ENCODE peak calls at places on chromosomes 6 and 20, in nine cellular contexts. W is HCT116; S is breast epithelium; M is IMR-90; B is pancreas; J is heart left ventricle; U is OCI-LY7; G is sigmoid colon; K is CD8-positive, alpha-beta T cell. V is an unnamed sample. For H3K9me3 and H3K36me3, the result is how much of the 10 kb centered on the place peaks cover.

GRCh38 chr6:46010270-46010669 is 5.4 kb downstream of the CLIC5 start:
- DNase-seq in W (no peak), S (no peak), M (no peak), B (no peak), J (no peak), U (no peak), G (no peak), K (no peak), V (no peak)

GRCh38 chr6:162416845-162417537 is 310.6 kb downstream of the PRKN start:
- DNase-seq in W (no peak), S (no peak), M (no peak), B (no peak), J (no peak), U (no peak), G (no peak), K (no peak), V (no peak)

GRCh38 chr20:4491643-4492042 is 230.1 kb upstream of the PRND start:
- DNase-seq in W (no peak), S (no peak), M (no peak), B (no peak), J (no peak), U (no peak), G (no peak), K (no peak), V (no peak)

GRCh38 chr20:32820698-32821378 is 1.1 kb downstream of the MAPRE1 start:
- DNase-seq in W (no peak), S (no peak), M (no peak), B (no peak), J (no peak), U (peak), G (peak), K (no peak), V (no peak)

GRCh38 chr20:47862841-47863240 is 77.6 kb upstream of the SULF2 start:
- DNase-seq in W (no peak), S (no peak), M (no peak), B (no peak), J (no peak), U (no peak), G (no peak), K (no peak), V (no peak)

GRCh38 chr6:147390909-147391536 is 117.5 kb upstream of the SAMD5 start:
- DNase-seq in W (peak), S (no peak), M (peak), B (no peak), J (no peak), U (peak), G (no peak), K (no peak), V (no peak)

GRCh38 chr6:422423-423061 is 31.0 kb downstream of the IRF4 start:
- DNase-seq in W (no peak), S (no peak), M (peak), B (no peak), J (no peak), U (no peak), G (no peak), K (no peak), V (peak)

GRCh38 chr6:110323004-110323657 is 35.0 kb downstream of the METTL24 start:
- DNase-seq in W (no peak), S (no peak), M (no peak), B (no peak), J (no peak), U (no peak), G (no peak), K (no peak), V (no peak)

GRCh38 chr6:43970913-43971775 is 156.1 kb downstream of the MRPL14 start:
- DNase-seq in W (no peak), S (peak), M (peak), B (no peak), J (no peak), U (no peak), G (peak), K (no peak), V (peak)

GRCh38 chr6:165091121-165091785 is 218.2 kb downstream of the C6orf118 start:
- DNase-seq in W (no peak), S (no peak), M (no peak), B (no peak), J (no peak), U (no peak), G (no peak), K (no peak), V (no peak)

GRCh38 chr6:153511896-153512496 is 380.9 kb upstream of the RGS17 start:
- DNase-seq in W (peak), S (no peak), M (peak), B (no peak), J (no peak), U (peak), G (no peak), K (no peak), V (no peak)

GRCh38 chr20:44134897-44135810 is 51.8 kb downstream of the JPH2 start:
- DNase-seq in W (no peak), S (no peak), M (no peak), B (no peak), J (no peak), U (no peak), G (peak), K (no peak), V (no peak)

GRCh38 chr20:52191132-52191435 is 495 bp downstream of the ZFP64 start:
- DNase-seq in W (no peak), S (no peak), M (peak), B (no peak), J (no peak), U (no peak), G (no peak), K (peak), V (no peak)

GRCh38 chr6:106110167-106110826 is 24.2 kb downstream of the PRDM1 start:
- DNase-seq in W (no peak), S (no peak), M (no peak), B (no peak), J (no peak), U (no peak), G (no peak), K (no peak), V (peak)

GRCh38 chr6:11380969-11381744 is 148.7 kb upstream of the NEDD9 start:
- DNase-seq in W (no peak), S (no peak), M (no peak), B (no peak), J (no peak), U (no peak), G (no peak), K (no peak), V (peak)

GRCh38 chr6:26516481-26517427 is 16.7 kb downstream of the BTN1A1 start:
- DNase-seq in W (no peak), S (no peak), M (peak), B (no peak), J (no peak), U (no peak), G (no peak), K (no peak), V (no peak)

GRCh38 chr6:24668997-24669361 is 2.1 kb downstream of the ACOT13 start:
- DNase-seq in W (no peak), S (no peak), M (no peak), B (no peak), J (no peak), U (no peak), G (no peak), K (no peak), V (no peak)

GRCh38 chr20:4488407-4489339 is 233.0 kb upstream of the PRND start:
- DNase-seq in W (no peak), S (no peak), M (peak), B (no peak), J (no peak), U (no peak), G (no peak), K (no peak), V (no peak)

GRCh38 chr6:120355822-120356221 is 978.5 kb downstream of the TBC1D32 start:
- DNase-seq in W (no peak), S (no peak), M (no peak), B (no peak), J (no peak), U (no peak), G (no peak), K (no peak), V (no peak)

GRCh38 chr20:602357-602970 is 7.6 kb downstream of the TCF15 start:
- DNase-seq in W (no peak), S (no peak), M (no peak), B (no peak), J (peak), U (no peak), G (peak), K (no peak), V (no peak)

GRCh38 chr6:152482289-152482688 is 154.9 kb downstream of the SYNE1 start:
- DNase-seq in W (no peak), S (no peak), M (no peak), B (no peak), J (no peak), U (no peak), G (no peak), K (no peak), V (no peak)

GRCh38 chr6:155269765-155270164 is 6.0 kb downstream of the CLDN20 start:
- DNase-seq in W (no peak), S (no peak), M (no peak), B (no peak), J (no peak), U (no peak), G (no peak), K (no peak), V (no peak)

GRCh38 chr6:140153703-140154102 is 779.3 kb upstream of the CITED2 start:
- DNase-seq in W (no peak), S (no peak), M (peak), B (no peak), J (no peak), U (no peak), G (no peak), K (no peak), V (no peak)
- H3K9me3 ChIP-seq in W (under half), S (under half), M (under half), B (under half), J (under half), U (under half), G (under half), K (under half), V (under half)

DNA sequence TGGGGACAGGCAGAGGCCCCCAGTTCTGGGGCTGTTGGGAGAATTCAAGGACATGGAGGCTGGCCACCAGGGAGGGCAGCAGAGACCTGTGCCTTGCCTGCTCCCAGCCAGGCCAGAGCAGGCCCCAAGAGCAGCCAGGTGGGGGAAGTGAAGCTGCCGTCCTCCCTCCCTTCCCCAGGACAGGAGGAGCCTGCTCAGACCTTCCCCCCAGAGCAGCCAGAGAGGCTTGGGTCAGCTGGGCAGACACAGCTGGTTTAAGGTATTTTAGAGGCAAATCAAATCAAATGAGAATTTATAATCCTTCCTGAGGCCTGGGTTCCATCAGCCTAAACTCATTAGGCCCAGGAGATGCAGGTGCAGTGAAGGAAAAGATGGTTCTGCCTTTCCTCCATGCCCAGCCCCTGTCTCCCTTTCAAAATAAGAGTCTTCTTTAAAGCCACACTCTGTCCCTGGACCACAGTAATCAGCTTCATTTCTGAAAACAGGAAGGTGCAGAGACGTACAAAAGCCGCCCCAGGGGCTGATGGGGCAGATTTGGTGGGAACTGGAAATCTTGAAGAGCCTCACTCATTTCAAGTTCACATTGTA is 21.7 kb downstream of the BMP7 start:
- DNase-seq in W (no peak), S (no peak), M (no peak), B (no peak), J (no peak), U (peak), G (no peak), K (no peak), V (peak)
- H3K36me3 ChIP-seq in W (under half), S (under half), M (under half), B (under half), J (under half), U (half or more), G (under half), K (under half), V (under half)

DNA sequence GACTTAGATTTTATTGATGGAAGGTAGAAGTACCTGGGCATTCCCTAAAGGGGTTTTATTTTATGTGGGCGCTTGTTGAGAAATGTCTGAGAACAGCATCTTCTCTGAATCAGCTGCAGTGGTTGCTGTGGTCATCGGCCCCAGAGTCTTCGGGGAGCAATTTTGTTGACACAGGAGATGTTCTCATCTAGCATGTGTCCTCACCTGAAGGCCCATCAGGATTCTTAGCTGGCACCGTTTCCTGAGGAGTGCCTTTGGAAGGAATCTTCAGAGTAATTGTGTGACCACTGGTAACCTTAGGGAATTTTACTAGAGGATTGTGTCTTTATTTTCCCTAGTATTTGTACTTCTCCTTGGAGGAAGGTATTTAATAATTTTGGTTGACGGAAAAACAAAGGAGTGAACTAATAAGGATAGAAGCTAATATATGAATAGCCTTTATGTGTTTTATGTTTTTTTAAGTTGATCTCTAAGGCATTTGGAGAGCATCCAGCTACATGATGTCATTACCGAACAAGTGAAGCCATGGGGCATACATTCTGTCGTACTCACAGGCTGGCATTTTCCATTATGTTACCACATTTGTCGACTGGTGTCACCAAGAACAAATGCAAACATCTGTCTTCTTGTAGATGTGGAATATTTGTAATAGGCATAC is 41.7 kb downstream of the TULP4 start:
- DNase-seq in W (no peak), S (peak), M (peak), B (no peak), J (no peak), U (no peak), G (no peak), K (no peak), V (no peak)
- H3K9me3 ChIP-seq in W (under half), S (under half), M (under half), B (under half), J (under half), U (under half), G (under half), K (under half), V (under half)

DNA sequence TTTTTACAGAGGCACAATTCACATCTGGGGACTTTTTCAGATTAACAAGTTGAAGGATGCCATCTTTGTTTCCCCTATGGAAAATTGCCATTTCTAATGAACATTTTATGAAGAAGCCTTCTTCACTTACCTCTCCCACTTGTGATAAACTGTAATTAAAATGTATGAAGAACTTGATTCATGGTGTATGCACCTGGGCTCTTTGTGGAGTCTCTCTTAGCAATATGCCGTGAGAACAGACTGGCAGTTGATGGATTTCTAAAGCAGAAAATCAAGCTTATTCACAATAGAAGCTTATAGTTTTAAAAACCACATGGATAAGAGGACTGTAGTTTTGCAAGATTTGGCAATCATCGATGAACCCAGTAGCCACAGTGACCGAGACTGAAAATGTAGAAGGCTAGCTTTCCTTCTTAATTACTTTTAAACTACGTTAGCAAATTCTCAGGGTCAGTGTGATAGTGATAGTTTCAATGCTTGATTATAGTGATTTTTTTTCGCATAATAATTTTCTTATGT is 270.6 kb downstream of the PRL start:
- DNase-seq in W (no peak), S (no peak), M (no peak), B (no peak), J (no peak), U (no peak), G (no peak), K (no peak), V (no peak)
- H3K36me3 ChIP-seq in W (under half), S (under half), M (under half), B (under half), J (under half), U (under half), G (under half), K (under half), V (under half)

GRCh38 chr20:31236953-31237352 is 20.5 kb upstream of the DEFB115 start:
- DNase-seq in W (no peak), S (no peak), M (no peak), B (no peak), J (no peak), U (no peak), G (no peak), K (no peak), V (no peak)
- H3K9me3 ChIP-seq in W (half or more), S (half or more), M (under half), B (under half), J (half or more), U (half or more), G (half or more), K (under half), V (under half)

GRCh38 chr20:64098471-64099013 is 8.8 kb downstream of the NPBWR2 start:
- DNase-seq in W (no peak), S (no peak), M (no peak), B (no peak), J (no peak), U (no peak), G (no peak), K (no peak), V (no peak)
- H3K36me3 ChIP-seq in W (under half), S (under half), M (under half), B (under half), J (under half), U (under half), G (under half), K (under half), V (under half)

GRCh38 chr6:170083236-170084051 is 207.4 kb downstream of the DLL1 start:
- DNase-seq in W (no peak), S (no peak), M (no peak), B (peak), J (peak), U (no peak), G (no peak), K (no peak), V (no peak)
- H3K9me3 ChIP-seq in W (under half), S (under half), M (under half), B (under half), J (under half), U (under half), G (under half), K (under half), V (under half)

GRCh38 chr6:149766156-149766768 is 16.7 kb downstream of the PCMT1 start:
- DNase-seq in W (no peak), S (no peak), M (peak), B (no peak), J (no peak), U (no peak), G (no peak), K (no peak), V (no peak)

GRCh38 chr6:149771185-149771584 is 21.6 kb downstream of the PCMT1 start:
- DNase-seq in W (no peak), S (no peak), M (no peak), B (no peak), J (no peak), U (no peak), G (no peak), K (no peak), V (no peak)

GRCh38 chr6:149763866-149764265 is 14.3 kb downstream of the PCMT1 start:
- DNase-seq in W (no peak), S (no peak), M (no peak), B (no peak), J (no peak), U (no peak), G (no peak), K (no peak), V (no peak)

GRCh38 chr6:149771925-149772324 is 22.4 kb downstream of the PCMT1 start:
- DNase-seq in W (no peak), S (no peak), M (no peak), B (no peak), J (no peak), U (no peak), G (no peak), K (no peak), V (no peak)

DNA sequence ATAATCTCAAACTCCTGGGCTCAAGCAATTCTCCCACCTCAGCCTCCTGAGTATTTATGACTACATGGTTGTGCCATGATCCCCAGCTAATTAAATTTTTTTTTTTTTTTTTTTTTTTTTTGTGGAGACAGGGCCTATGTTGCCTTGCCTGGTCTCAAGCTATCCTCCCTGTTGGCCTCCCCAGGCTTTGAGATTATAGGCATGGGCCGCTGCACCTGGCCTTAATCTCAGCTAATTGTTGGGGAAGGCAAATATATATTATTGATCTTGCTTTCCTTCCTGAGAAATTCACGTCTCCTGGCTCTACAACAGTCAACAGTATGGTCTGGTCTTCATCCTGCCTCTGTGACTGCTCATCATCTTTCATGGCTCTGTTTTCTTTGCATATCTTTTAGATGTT is 20.1 kb downstream of the PCMT1 start:
- DNase-seq in W (no peak), S (no peak), M (no peak), B (no peak), J (no peak), U (no peak), G (no peak), K (no peak), V (no peak)
- H3K36me3 ChIP-seq in W (under half), S (under half), M (under half), B (under half), J (under half), U (half or more), G (under half), K (under half), V (under half)

GRCh38 chr6:167984144-167984719 is 13.2 kb upstream of the KIF25 start:
- DNase-seq in W (no peak), S (no peak), M (no peak), B (no peak), J (no peak), U (no peak), G (no peak), K (no peak), V (no peak)
- H3K9me3 ChIP-seq in W (under half), S (under half), M (under half), B (under half), J (under half), U (under half), G (under half), K (under half), V (under half)